ENCODE peak calls at places on chromosomes 12 and 14, in nine cellular contexts. K, A, C, N, X, W, M, O and I are unnamed samples.

GRCh38 chr14:37237094-37237493 is 39.4 kb downstream of the MIPOL1 start:
- DNase-seq in A (no peak), W (no peak), C (no peak), O (no peak), M (no peak), K (no peak), N (no peak), X (no peak), I (no peak)

GRCh38 chr14:23665302-23666016 is 29.3 kb downstream of the DHRS2 start:
- DNase-seq in N (no peak), W (no peak), A (no peak), C (no peak), M (no peak), X (no peak), K (no peak), O (no peak), I (peak; percentile 10)

GRCh38 chr12:125100551-125101434 is 35.6 kb downstream of the AACS start:
- DNase-seq in X (no peak), C (no peak), K (no peak), N (no peak), M (no peak), W (no peak), A (no peak), O (no peak), I (no peak)

GRCh38 chr12:14239935-14240872 is 125.3 kb upstream of the ATF7IP start:
- DNase-seq in C (no peak), X (no peak), N (no peak), M (no peak), W (no peak), O (peak; percentile 27), K (no peak), A (no peak), I (no peak)

GRCh38 chr12:43711348-43711747 is 47.2 kb downstream of the PUS7L start:
- DNase-seq in K (no peak), X (no peak), C (no peak), W (no peak), O (no peak), M (no peak), N (no peak), A (no peak), I (no peak)

GRCh38 chr14:74302160-74302628 is 540 bp downstream of the ABCD4 start:
- DNase-seq in O (peak; percentile 52), K (no peak), M (no peak), A (peak; percentile 57), N (peak; percentile 27), X (peak; percentile 72), C (no peak), W (no peak), I (peak; percentile 56)

GRCh38 chr12:50066402-50066801 is 9.0 kb downstream of the ASIC1 start:
- DNase-seq in N (peak; percentile 80), O (peak; percentile 79), W (no peak), K (no peak), X (peak; percentile 89), M (no peak), A (no peak), C (no peak), I (peak; percentile 79)

GRCh38 chr14:93116676-93117200 is 1.0 kb upstream of the ITPK1 start:
- DNase-seq in C (no peak), W (no peak), N (no peak), X (no peak), A (no peak), K (no peak), O (no peak), M (no peak), I (peak; percentile 4)

GRCh38 chr12:129701536-129702165 is 202.2 kb downstream of the TMEM132D start:
- DNase-seq in O (no peak), X (no peak), K (no peak), C (no peak), M (no peak), W (no peak), A (no peak), N (no peak), I (no peak)

GRCh38 chr14:25042362-25043299 is 7.3 kb downstream of the STXBP6 start:
- DNase-seq in C (no peak), N (no peak), A (no peak), W (no peak), M (no peak), X (peak; percentile 62), K (no peak), O (peak; percentile 42), I (peak; percentile 73)

GRCh38 chr12:94053676-94054075 is 94.7 kb upstream of the PLXNC1 start:
- DNase-seq in C (no peak), O (no peak), A (no peak), K (no peak), W (no peak), M (no peak), N (no peak), X (no peak), I (no peak)

GRCh38 chr14:105070760-105071137 is 5.5 kb upstream of the GPR132 start:
- DNase-seq in N (no peak), W (no peak), A (no peak), X (no peak), C (peak; percentile 58), O (no peak), M (no peak), K (no peak), I (no peak)

GRCh38 chr12:13534645-13535398 is 338.3 kb downstream of the EMP1 start:
- DNase-seq in A (no peak), K (no peak), M (peak; percentile 37), X (peak; percentile 56), C (peak; percentile 65), O (peak; percentile 1), W (peak; percentile 65), N (no peak), I (peak; percentile 62)

GRCh38 chr12:49968431-49968830 is 4.3 kb upstream of the AQP6 start:
- DNase-seq in K (no peak), O (no peak), M (no peak), N (no peak), A (no peak), X (no peak), W (no peak), C (no peak), I (no peak)